ENCODE peak calls at places on chromosomes 3 and 15, in five cellular contexts. U is NCI-H2029; I is psoas muscle; W is stimulated activated CD4-positive, alpha-beta T cell treated with anti-CD3 and anti-CD28 coated beads, Interleukin-2, amount 100 ng/mL, for 48 hours; C is stomach. F is an unnamed sample.

GRCh38 chr3:57446318-57446841 is 97.8 kb downstream of the DNAH12 start:
- DNase-seq in U (no peak), W (no peak), C (no peak), I (no peak), F (no peak)

GRCh38 chr3:159257954-159258353 is 456.1 kb downstream of the MFSD1 start:
- DNase-seq in C (no peak), I (no peak), W (no peak), U (no peak), F (no peak)

GRCh38 chr3:126349611-126350501 is 7.4 kb downstream of the KLF15 start:
- DNase-seq in I (no peak), U (no peak), C (peak), W (no peak), F (no peak)

GRCh38 chr3:159884661-159885402 is 103.8 kb upstream of the IL12A start:
- DNase-seq in I (no peak), U (no peak), W (no peak), C (no peak), F (peak)

GRCh38 chr3:50525987-50526386 is 22.6 kb upstream of the CACNA2D2 start:
- DNase-seq in I (peak), U (no peak), W (peak), C (peak), F (peak)

GRCh38 chr3:114998971-114999579 is 148.0 kb downstream of the ZBTB20 start:
- DNase-seq in C (no peak), W (no peak), U (no peak), I (no peak), F (no peak)

GRCh38 chr15:95295905-95296618 is 1034.4 kb upstream of the NR2F2 start:
- DNase-seq in I (no peak), U (no peak), C (no peak), W (no peak), F (no peak)

GRCh38 chr3:194885766-194886165 is 200.1 kb downstream of the FAM43A start:
- DNase-seq in W (no peak), C (no peak), I (no peak), U (no peak), F (no peak)

GRCh38 chr3:98986073-98986472 is 84.6 kb upstream of the DCBLD2 start:
- DNase-seq in C (no peak), W (no peak), U (no peak), I (no peak), F (no peak)

GRCh38 chr15:87871130-87871737 is 385.3 kb downstream of the NTRK3 start:
- DNase-seq in I (no peak), C (no peak), W (no peak), U (no peak), F (no peak)

GRCh38 chr3:184126006-184126405 is 9.2 kb upstream of the EIF2B5 start:
- DNase-seq in C (no peak), U (no peak), I (no peak), W (no peak), F (no peak)

GRCh38 chr3:42632146-42632545 is 21.4 kb upstream of the ZBTB47 start:
- DNase-seq in C (no peak), I (no peak), W (no peak), U (no peak), F (no peak)

GRCh38 chr3:69368129-69368741 is 17.7 kb downstream of the FRMD4B start:
- DNase-seq in U (no peak), C (no peak), W (no peak), I (no peak), F (peak)

GRCh38 chr3:55676643-55677042 is 189.5 kb upstream of the WNT5A start:
- DNase-seq in W (no peak), U (no peak), I (peak), C (no peak), F (no peak)

GRCh38 chr3:66255865-66256264 is 35.1 kb downstream of the SLC25A26 start:
- DNase-seq in U (no peak), C (no peak), W (no peak), I (no peak), F (no peak)

GRCh38 chr3:194869482-194870169 is 183.9 kb downstream of the FAM43A start:
- DNase-seq in I (no peak), U (no peak), W (no peak), C (no peak), F (no peak)

GRCh38 chr15:93965491-93965890 is 265.9 kb upstream of the MCTP2 start:
- DNase-seq in C (no peak), W (no peak), U (no peak), I (no peak), F (no peak)

GRCh38 chr3:177263615-177264365 is 66.5 kb upstream of the TBL1XR1 start:
- DNase-seq in I (no peak), U (no peak), C (no peak), W (no peak), F (no peak)

GRCh38 chr3:149085828-149086231 is 503 bp downstream of the HLTF start:
- DNase-seq in U (peak), I (no peak), C (no peak), W (no peak), F (peak)

GRCh38 chr3:42804831-42805821 is 836 bp upstream of the HIGD1A start:
- DNase-seq in I (peak), W (no peak), U (no peak), C (peak), F (no peak)

GRCh38 chr3:50552598-50552997 is 14.9 kb downstream of the C3orf18 start:
- DNase-seq in I (no peak), C (no peak), W (no peak), U (no peak), F (no peak)

GRCh38 chr15:35481992-35482391 is 64.0 kb downstream of the DPH6 start:
- DNase-seq in I (no peak), U (no peak), C (no peak), W (no peak), F (no peak)

GRCh38 chr15:68560501-68561113 is 18.2 kb upstream of the CORO2B start:
- DNase-seq in I (no peak), C (no peak), W (no peak), U (no peak), F (no peak)

GRCh38 chr3:36381311-36381956 is 1.1 kb downstream of the STAC start:
- DNase-seq in C (no peak), W (no peak), U (no peak), I (no peak), F (no peak)

GRCh38 chr15:94047566-94047965 is 183.8 kb upstream of the MCTP2 start:
- DNase-seq in C (no peak), I (no peak), U (no peak), W (no peak), F (no peak)

GRCh38 chr3:36907911-36908646 is 36.8 kb downstream of the TRANK1 start:
- DNase-seq in I (peak), U (peak), C (peak), W (peak), F (peak)

GRCh38 chr3:60086811-60087210 is 1037.0 kb upstream of the CFAP20DC start:
- DNase-seq in I (no peak), U (no peak), C (no peak), W (peak), F (peak)

GRCh38 chr15:85623648-85624047 is 171.1 kb downstream of the KLHL25 start:
- DNase-seq in I (no peak), W (no peak), C (no peak), U (no peak), F (no peak)

GRCh38 chr15:77568960-77569646 is 63.6 kb downstream of the LINGO1 start:
- DNase-seq in I (no peak), W (no peak), C (peak), U (peak), F (no peak)

GRCh38 chr15:101280007-101280406 is 2.7 kb upstream of the SELENOS start:
- DNase-seq in W (no peak), U (no peak), C (no peak), I (no peak), F (no peak)

GRCh38 chr15:99384992-99385669 is 133.8 kb downstream of the LRRC28 start:
- DNase-seq in I (no peak), W (no peak), C (no peak), U (no peak), F (no peak)

F was measured in GM12865.